ENCODE peak calls at places on chromosomes 11 and 22, in five cellular contexts. One of them, this sample, is unnamed.

GRCh38 chr22:26972281-26972680 is 314.9 kb downstream of the MIAT start:
- DNase-seq in H1: no peak
- DNase-seq in K562: no peak
- DNase-seq in HCT116: no peak
- DNase-seq in HepG2: no peak
- DNase-seq in this sample: no peak

GRCh38 chr11:92880391-92880790 is 89.1 kb upstream of the MTNR1B start:
- DNase-seq in HepG2: no peak
- DNase-seq in K562: no peak
- DNase-seq in H1: no peak
- DNase-seq in HCT116: no peak
- DNase-seq in this sample: no peak

GRCh38 chr11:99773646-99774045 is 752.9 kb downstream of the CNTN5 start:
- DNase-seq in K562: no peak
- DNase-seq in HCT116: no peak
- DNase-seq in H1: no peak
- DNase-seq in HepG2: peak
- DNase-seq in this sample: no peak

GRCh38 chr11:17683378-17684161 is 35.8 kb upstream of the MYOD1 start:
- DNase-seq in H1: no peak
- DNase-seq in HepG2: peak
- DNase-seq in K562: no peak
- DNase-seq in HCT116: peak
- DNase-seq in this sample: no peak

GRCh38 chr11:128039140-128040021 is 548.0 kb downstream of the ETS1 start:
- DNase-seq in HCT116: no peak
- DNase-seq in H1: no peak
- DNase-seq in K562: no peak
- DNase-seq in HepG2: no peak
- DNase-seq in this sample: peak

GRCh38 chr11:83725161-83725560 is 439.0 kb upstream of the CCDC90B start:
- DNase-seq in HepG2: no peak
- DNase-seq in HCT116: no peak
- DNase-seq in H1: no peak
- DNase-seq in K562: no peak
- DNase-seq in this sample: no peak

GRCh38 chr11:1916986-1917522 is 2.4 kb upstream of the TNNT3 start:
- DNase-seq in K562: no peak
- DNase-seq in HCT116: no peak
- DNase-seq in HepG2: no peak
- DNase-seq in H1: no peak
- DNase-seq in this sample: no peak

GRCh38 chr11:19116315-19116970 is 525 bp upstream of the ZDHHC13 start:
- DNase-seq in HepG2: no peak
- DNase-seq in K562: no peak
- DNase-seq in H1: no peak
- DNase-seq in HCT116: no peak
- DNase-seq in this sample: no peak

GRCh38 chr22:25120761-25121212 is 78.9 kb upstream of the CRYBB3 start:
- DNase-seq in H1: no peak
- DNase-seq in K562: no peak
- DNase-seq in HepG2: peak
- DNase-seq in HCT116: no peak
- DNase-seq in this sample: no peak

GRCh38 chr11:88340366-88340930 is 2.9 kb upstream of the CTSC start:
- DNase-seq in HCT116: no peak
- DNase-seq in HepG2: no peak
- DNase-seq in K562: no peak
- DNase-seq in H1: no peak
- DNase-seq in this sample: no peak

GRCh38 chr11:121931748-121932352 is 184.2 kb downstream of the BLID start:
- DNase-seq in HepG2: peak
- DNase-seq in H1: no peak
- DNase-seq in K562: no peak
- DNase-seq in HCT116: no peak
- DNase-seq in this sample: no peak

GRCh38 chr11:103792981-103793468 is 243.4 kb upstream of the DDI1 start:
- DNase-seq in H1: no peak
- DNase-seq in HCT116: no peak
- DNase-seq in HepG2: no peak
- DNase-seq in K562: no peak
- DNase-seq in this sample: no peak

GRCh38 chr11:3808846-3809623 is 675 bp downstream of the PGAP2 start:
- DNase-seq in HCT116: peak
- DNase-seq in HepG2: peak
- DNase-seq in K562: peak
- DNase-seq in H1: no peak
- DNase-seq in this sample: peak

GRCh38 chr11:91947215-91947614 is 277.4 kb upstream of the FAT3 start:
- DNase-seq in HepG2: no peak
- DNase-seq in H1: no peak
- DNase-seq in HCT116: no peak
- DNase-seq in K562: no peak
- DNase-seq in this sample: no peak

GRCh38 chr11:11592146-11592684 is 29.6 kb downstream of the GALNT18 start:
- DNase-seq in HCT116: no peak
- DNase-seq in H1: no peak
- DNase-seq in K562: no peak
- DNase-seq in HepG2: no peak
- DNase-seq in this sample: no peak

GRCh38 chr11:2691991-2692841 is 7.6 kb downstream of the KCNQ1OT1 start:
- DNase-seq in HepG2: peak
- DNase-seq in HCT116: no peak
- DNase-seq in K562: no peak
- DNase-seq in H1: no peak
- DNase-seq in this sample: peak

GRCh38 chr11:61694971-61695706 is 14.9 kb downstream of the DAGLA start:
- DNase-seq in HCT116: no peak
- DNase-seq in HepG2: peak
- DNase-seq in K562: no peak
- DNase-seq in H1: no peak
- DNase-seq in this sample: peak

GRCh38 chr11:92224394-92225205 is at the start of gene FAT3:
- DNase-seq in H1: no peak
- DNase-seq in K562: no peak
- DNase-seq in HCT116: no peak
- DNase-seq in HepG2: no peak
- DNase-seq in this sample: no peak

GRCh38 chr11:68843052-68843561 is 1.4 kb upstream of the CPT1A start:
- DNase-seq in HCT116: no peak
- DNase-seq in K562: no peak
- DNase-seq in HepG2: no peak
- DNase-seq in H1: no peak
- DNase-seq in this sample: no peak

GRCh38 chr22:45946805-45947600 is 30.0 kb downstream of the WNT7B start:
- DNase-seq in HepG2: no peak
- DNase-seq in HCT116: no peak
- DNase-seq in K562: no peak
- DNase-seq in H1: no peak
- DNase-seq in this sample: no peak

GRCh38 chr11:9802291-9802861 is 138.5 kb downstream of the SWAP70 start:
- DNase-seq in HepG2: no peak
- DNase-seq in K562: no peak
- DNase-seq in HCT116: no peak
- DNase-seq in H1: no peak
- DNase-seq in this sample: no peak

GRCh38 chr11:74683279-74683871 is 47.9 kb downstream of the CHRDL2 start:
- DNase-seq in H1: no peak
- DNase-seq in HepG2: no peak
- DNase-seq in HCT116: no peak
- DNase-seq in K562: no peak
- DNase-seq in this sample: no peak

GRCh38 chr11:123461164-123461563 is 31.1 kb downstream of the GRAMD1B start:
- DNase-seq in HepG2: no peak
- DNase-seq in K562: no peak
- DNase-seq in H1: no peak
- DNase-seq in HCT116: no peak
- DNase-seq in this sample: peak

GRCh38 chr22:42180349-42180842 is 49.8 kb upstream of the CYP2D6 start:
- DNase-seq in HCT116: no peak
- DNase-seq in H1: no peak
- DNase-seq in K562: peak
- DNase-seq in HepG2: no peak
- DNase-seq in this sample: no peak

GRCh38 chr11:8910662-8911039 is 338 bp upstream of the AKIP1 start:
- DNase-seq in HepG2: no peak
- DNase-seq in H1: no peak
- DNase-seq in K562: no peak
- DNase-seq in HCT116: no peak
- DNase-seq in this sample: no peak

GRCh38 chr11:85854557-85855340 is 434 bp upstream of the CCDC83 start:
- DNase-seq in HCT116: peak
- DNase-seq in K562: peak
- DNase-seq in H1: peak
- DNase-seq in HepG2: peak
- DNase-seq in this sample: peak

GRCh38 chr11:45603930-45604682 is 61.3 kb downstream of the CHST1 start:
- DNase-seq in HepG2: no peak
- DNase-seq in H1: no peak
- DNase-seq in HCT116: no peak
- DNase-seq in K562: no peak
- DNase-seq in this sample: no peak

GRCh38 chr11:46256540-46257001 is 20.9 kb upstream of the CREB3L1 start:
- DNase-seq in HCT116: no peak
- DNase-seq in K562: no peak
- DNase-seq in HepG2: no peak
- DNase-seq in H1: no peak
- DNase-seq in this sample: no peak

GRCh38 chr22:33832558-33833151 is 87.6 kb downstream of the LARGE1 start:
- DNase-seq in K562: no peak
- DNase-seq in HepG2: no peak
- DNase-seq in HCT116: no peak
- DNase-seq in H1: no peak
- DNase-seq in this sample: no peak

GRCh38 chr11:93743316-93743715 is 1.8 kb downstream of the C11orf54 start:
- DNase-seq in HCT116: no peak
- DNase-seq in HepG2: no peak
- DNase-seq in H1: no peak
- DNase-seq in K562: peak
- DNase-seq in this sample: no peak

DNA sequence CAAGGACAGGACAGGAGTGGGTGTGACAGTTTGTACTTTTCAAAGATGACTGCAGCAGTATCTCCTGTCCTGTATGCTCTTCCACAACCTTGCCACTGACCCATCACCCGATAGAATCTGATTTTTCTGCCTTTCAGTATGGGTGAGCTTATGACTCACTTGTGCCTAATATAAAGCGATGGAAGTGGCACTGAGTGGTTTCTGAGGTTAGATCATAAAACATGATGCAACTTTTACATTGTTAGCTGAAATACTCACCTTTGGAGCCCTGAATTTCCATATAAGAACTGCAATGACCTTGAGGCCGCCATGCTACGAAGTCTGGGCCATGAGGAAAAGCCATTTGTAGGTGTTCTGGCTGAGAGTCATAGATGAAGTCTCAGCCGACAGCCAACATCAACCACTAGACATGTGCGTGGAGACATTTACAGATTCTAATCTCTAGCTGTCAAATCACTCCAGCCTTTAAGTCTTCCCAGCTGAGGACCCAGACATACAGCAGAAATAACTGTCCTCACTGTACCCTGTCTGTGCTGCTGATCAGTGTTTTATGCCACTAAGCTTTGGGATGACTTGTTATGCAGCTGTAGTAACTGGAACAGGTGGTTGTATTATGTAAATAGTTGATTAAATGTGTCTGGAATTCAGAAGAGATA is 105.9 kb upstream of the ARHGAP20 start:
- DNase-seq in HCT116: peak
- DNase-seq in H1: no peak
- DNase-seq in K562: no peak
- DNase-seq in HepG2: no peak
- DNase-seq in this sample: no peak
- TF ChIP-seq JUND in HCT116: no peak
- TF ChIP-seq JUND in H1: no peak
- TF ChIP-seq JUND in K562: no peak
- TF ChIP-seq JUND in HepG2: no peak
- TF ChIP-seq JUND in this sample: no peak

GRCh38 chr11:72591785-72592490 is 82.3 kb downstream of the PDE2A start:
- DNase-seq in K562: no peak
- DNase-seq in HepG2: no peak
- DNase-seq in HCT116: no peak
- DNase-seq in H1: no peak
- DNase-seq in this sample: no peak
- TF ChIP-seq JUND in K562: no peak
- TF ChIP-seq JUND in HepG2: no peak
- TF ChIP-seq JUND in HCT116: no peak
- TF ChIP-seq JUND in H1: no peak
- TF ChIP-seq JUND in this sample: no peak

GRCh38 chr11:126703661-126704060 is 296.9 kb downstream of the KIRREL3 start:
- DNase-seq in H1: no peak
- DNase-seq in K562: no peak
- DNase-seq in HepG2: no peak
- DNase-seq in HCT116: no peak
- DNase-seq in this sample: no peak
- TF ChIP-seq JUND in H1: no peak
- TF ChIP-seq JUND in K562: no peak
- TF ChIP-seq JUND in HepG2: no peak
- TF ChIP-seq JUND in HCT116: no peak
- TF ChIP-seq JUND in this sample: no peak

DNA sequence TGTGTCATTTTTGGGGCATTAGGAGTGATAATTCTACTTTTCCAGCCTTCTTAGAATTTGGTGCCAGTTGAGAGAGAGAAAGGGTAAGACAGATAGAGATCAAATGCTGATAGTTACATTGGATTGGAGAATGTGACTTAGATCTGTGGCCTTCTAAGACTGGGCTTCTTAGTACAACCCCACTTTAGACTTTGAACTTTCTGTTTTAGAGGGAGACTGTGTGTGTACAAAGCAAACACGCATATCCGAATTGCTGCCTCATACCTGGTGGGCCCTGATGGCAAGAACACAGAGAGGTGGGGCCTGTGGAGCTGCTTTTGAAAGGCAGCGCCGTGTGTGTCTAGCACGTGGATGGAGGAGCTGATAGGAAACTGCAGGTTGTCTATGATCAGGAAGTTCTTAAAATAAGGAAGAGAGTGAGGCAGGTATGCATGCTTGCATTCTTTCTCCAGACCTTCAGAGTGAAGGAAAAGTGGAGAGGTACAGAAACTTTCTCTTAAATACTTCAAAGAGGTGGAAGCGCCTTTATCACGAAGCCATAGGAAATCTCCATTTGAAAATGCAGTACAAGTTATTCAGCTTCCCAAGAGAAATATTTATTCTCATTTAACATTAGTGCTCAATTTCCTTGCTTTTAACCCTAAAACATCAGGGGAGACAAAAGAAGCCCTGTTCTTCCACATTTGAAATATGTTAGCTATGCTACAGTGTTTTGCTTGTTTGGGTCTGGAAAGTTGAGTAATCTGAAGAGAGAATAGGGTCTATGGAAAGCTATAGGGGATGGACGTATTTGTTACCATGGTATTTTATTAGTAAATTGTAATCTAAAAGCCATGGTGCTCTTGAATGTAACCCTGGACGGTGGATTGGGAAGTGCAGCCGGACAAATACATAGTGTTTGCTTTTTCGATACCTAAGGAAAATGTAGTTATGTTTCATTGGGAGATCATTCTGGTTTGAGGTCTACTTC is 13.7 kb downstream of the PDHX start:
- DNase-seq in HCT116: no peak
- DNase-seq in HepG2: peak
- DNase-seq in H1: no peak
- DNase-seq in K562: no peak
- DNase-seq in this sample: no peak
- TF ChIP-seq JUND in HCT116: no peak
- TF ChIP-seq JUND in HepG2: no peak
- TF ChIP-seq JUND in H1: no peak
- TF ChIP-seq JUND in K562: no peak
- TF ChIP-seq JUND in this sample: no peak